ENCODE peak calls at places on chromosomes 13 and 19, in four cellular contexts. X, N, V and H are unnamed samples.
A peak's percentile ranks its signal among the peaks of the same experiment; 100 is the strongest.

GRCh38 chr13:41563501-41564001 is 106.2 kb downstream of the RGCC start:
- DNase-seq in X (no peak), N (no peak), V (no peak), H (no peak)

GRCh38 chr19:41888926-41889325 is 5.9 kb downstream of the ARHGEF1 start:
- DNase-seq in X (no peak), N (no peak), V (no peak), H (peak; percentile 45)

GRCh38 chr13:113044431-113045114 is 61.0 kb upstream of the F7 start:
- DNase-seq in X (no peak), N (no peak), V (no peak), H (no peak)

GRCh38 chr13:77330009-77330471 is 3.1 kb upstream of the MYCBP2 start:
- DNase-seq in X (no peak), N (no peak), V (no peak), H (no peak)

GRCh38 chr13:61151062-61151461 is 264.6 kb downstream of the PCDH20 start:
- DNase-seq in X (no peak), N (no peak), V (no peak), H (no peak)

GRCh38 chr13:40666905-40667621 is 622 bp upstream of the FOXO1 start:
- DNase-seq in X (peak; percentile 71), N (peak; percentile 24), V (peak; percentile 48), H (peak; percentile 70)

GRCh38 chr19:55197531-55197930 is 11.8 kb downstream of the PTPRH start:
- DNase-seq in X (no peak), N (no peak), V (no peak), H (no peak)

GRCh38 chr13:97889803-97890202 is 63.7 kb upstream of the IPO5 start:
- DNase-seq in X (no peak), N (peak; percentile 79), V (no peak), H (no peak)

GRCh38 chr19:46495789-46496099 is at the start of gene PNMA8B:
- DNase-seq in X (peak; percentile 85), N (no peak), V (no peak), H (peak; percentile 89)

GRCh38 chr19:36013280-36014028 is 559 bp downstream of the ALKBH6 start:
- DNase-seq in X (peak; percentile 44), N (no peak), V (no peak), H (no peak)

GRCh38 chr19:11781295-11782057 is 14.7 kb downstream of the ZNF441 start:
- DNase-seq in X (no peak), N (no peak), V (no peak), H (no peak)

GRCh38 chr19:40363128-40363527 is 14.6 kb downstream of the PLD3 start:
- DNase-seq in X (no peak), N (no peak), V (no peak), H (no peak)

GRCh38 chr19:38287604-38288003 is 16.4 kb upstream of the C19orf33 start:
- DNase-seq in X (no peak), N (no peak), V (no peak), H (no peak)

GRCh38 chr13:36432106-36432544 is at the start of gene CCNA1:
- DNase-seq in X (peak; percentile 52), N (no peak), V (peak; percentile 25), H (no peak)

GRCh38 chr13:27960362-27961226 is 8.5 kb downstream of the CDX2 start:
- DNase-seq in X (no peak), N (no peak), V (peak; percentile 81), H (peak; percentile 93)

GRCh38 chr13:105961438-105961837 is 574.0 kb downstream of the EFNB2 start:
- DNase-seq in X (no peak), N (no peak), V (no peak), H (no peak)

GRCh38 chr19:55638864-55639359 is 1.9 kb upstream of the ZNF580 start:
- DNase-seq in X (peak; percentile 48), N (no peak), V (no peak), H (no peak)

GRCh38 chr19:17681505-17682125 is 6.5 kb downstream of the UNC13A start:
- DNase-seq in X (peak; percentile 67), N (no peak), V (no peak), H (peak; percentile 87)

GRCh38 chr19:18465214-18465963 is 27.5 kb upstream of the ISYNA1 start:
- DNase-seq in X (peak; percentile 53), N (no peak), V (no peak), H (no peak)

GRCh38 chr13:112859817-112860190 is 109.2 kb upstream of the MCF2L start:
- DNase-seq in X (no peak), N (no peak), V (no peak), H (peak; percentile 20)

GRCh38 chr19:28283592-28283991 is 929.4 kb downstream of the UQCRFS1 start:
- DNase-seq in X (no peak), N (no peak), V (no peak), H (no peak)

GRCh38 chr13:80363890-80364503 is 23.1 kb upstream of the SPRY2 start:
- DNase-seq in X (no peak), N (no peak), V (no peak), H (no peak)

GRCh38 chr13:30826911-30827577 is 79.0 kb upstream of the MEDAG start:
- DNase-seq in X (no peak), N (no peak), V (no peak), H (no peak)

GRCh38 chr13:32530841-32531253 is 7.7 kb downstream of the N4BP2L2 start:
- DNase-seq in X (no peak), N (no peak), V (no peak), H (no peak)

GRCh38 chr19:18879579-18880373 is 16.2 kb downstream of the CERS1 start:
- DNase-seq in X (peak; percentile 24), N (no peak), V (peak; percentile 71), H (no peak)

GRCh38 chr19:29927944-29928669 is 13.9 kb upstream of the URI1 start:
- DNase-seq in X (no peak), N (no peak), V (no peak), H (no peak)

GRCh38 chr19:27843861-27844260 is 1369.1 kb downstream of the UQCRFS1 start:
- DNase-seq in X (no peak), N (no peak), V (no peak), H (no peak)

GRCh38 chr13:19185865-19186645 is 4.4 kb upstream of the TUBA3C start:
- DNase-seq in X (no peak), N (no peak), V (no peak), H (no peak)

GRCh38 chr19:16041571-16042386 is 34.5 kb upstream of the TPM4 start:
- DNase-seq in X (peak; percentile 90), N (peak; percentile 66), V (peak; percentile 87), H (peak; percentile 89)

GRCh38 chr13:65868106-65868505 is 1362.0 kb downstream of the PCDH9 start:
- DNase-seq in X (no peak), N (no peak), V (no peak), H (no peak)
- TF ChIP-seq EP300 in X (no peak), N (no peak), V (no peak), H (no peak)

DNA sequence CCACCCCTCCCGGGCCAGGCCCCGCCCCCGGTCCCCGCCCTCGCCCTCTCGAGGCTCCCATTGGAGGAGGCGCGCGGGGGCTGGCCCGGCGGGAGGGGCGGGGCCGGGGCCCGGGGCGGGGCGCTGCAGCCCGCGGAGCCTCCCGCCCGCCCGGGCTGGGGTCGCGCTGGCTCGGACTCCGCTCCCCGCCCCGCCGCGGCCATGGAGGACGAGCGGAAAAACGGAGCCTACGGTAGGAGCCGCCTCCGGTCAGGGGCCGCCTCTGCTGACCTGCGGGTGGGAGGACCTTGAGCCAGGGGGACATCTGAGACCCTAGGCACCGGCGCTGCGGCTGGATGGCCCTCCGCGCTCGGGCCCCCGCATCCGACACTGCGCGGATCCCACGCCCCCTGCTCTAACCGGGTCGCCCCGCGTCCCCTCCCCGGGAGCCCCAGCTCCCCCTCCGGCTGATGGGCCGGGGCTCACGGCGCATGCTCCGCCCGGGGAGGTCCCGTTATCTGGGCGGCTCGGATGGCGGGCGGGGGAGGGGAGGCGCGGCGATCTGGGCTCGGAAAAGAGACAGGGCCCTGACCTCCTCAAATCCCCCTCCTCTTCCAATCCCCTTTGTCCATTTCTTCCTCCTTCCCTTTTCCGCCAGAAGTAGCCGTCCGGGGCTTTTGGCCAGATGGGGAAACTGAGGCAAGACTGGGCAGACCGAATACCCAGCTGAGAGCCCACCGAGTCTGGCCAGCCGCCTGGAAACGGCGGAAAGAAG is 15.4 kb upstream of the AP1M2 start:
- DNase-seq in X (peak; percentile 86), N (peak; percentile 82), V (peak; percentile 90), H (peak; percentile 98)
- TF ChIP-seq POLR2A in X (peak; percentile 33), N (peak; percentile 79), V (no peak), H (peak; percentile 31)

GRCh38 chr19:31127132-31127967 is 221.9 kb downstream of the TSHZ3 start:
- DNase-seq in X (peak; percentile 53), N (no peak), V (no peak), H (no peak)
- H3K4me3 ChIP-seq in X (no peak overlapping the region), N (no peak overlapping the region), V (no peak overlapping the region), H (no peak overlapping the region)

DNA sequence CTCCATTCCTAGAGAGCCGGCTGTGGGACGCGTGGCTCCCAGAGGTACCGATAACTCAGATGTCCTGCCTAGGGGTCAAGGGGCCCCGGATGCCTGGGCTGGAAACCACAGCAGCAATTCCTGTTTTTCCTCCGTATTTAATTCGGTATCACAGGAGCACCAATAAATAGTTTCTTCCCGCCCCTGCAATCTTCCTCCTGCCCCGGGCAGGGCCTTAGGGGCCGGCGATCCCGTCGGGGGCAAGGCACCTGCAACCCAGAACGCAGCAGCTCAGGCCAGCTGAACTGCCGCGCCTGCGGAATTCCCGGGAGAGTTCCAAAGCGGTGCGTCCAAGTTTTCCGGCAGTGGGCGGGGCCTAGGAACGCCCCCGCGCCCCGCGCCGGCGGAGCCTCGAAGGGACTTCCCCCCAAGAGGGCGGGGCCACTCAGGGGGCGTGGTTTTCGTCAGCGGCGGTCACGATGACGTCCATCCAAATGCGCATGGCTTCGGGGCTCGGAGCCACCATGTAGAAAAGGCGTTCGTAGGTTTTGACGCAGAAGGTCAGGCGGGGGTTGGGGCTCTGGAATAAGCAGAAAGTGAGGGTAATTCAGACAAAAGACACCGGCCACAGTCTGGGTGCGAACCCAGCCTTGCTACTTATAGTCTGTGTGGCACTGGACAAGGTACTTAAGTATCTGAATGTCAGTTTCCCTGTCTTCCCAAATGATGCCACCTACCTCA is 9.7 kb upstream of the LYPD3 start:
- DNase-seq in X (peak; percentile 99), N (peak; percentile 91), V (peak; percentile 96), H (peak; percentile 97)
- TF ChIP-seq EP300 in X (peak; percentile 57), N (peak; percentile 100), V (peak; percentile 22), H (no peak)

GRCh38 chr19:45079063-45079910 is at the start of gene GEMIN7:
- DNase-seq in X (peak; percentile 81), N (peak; percentile 53), V (peak; percentile 84), H (peak; percentile 82)
- TF ChIP-seq POLR2A in X (peak; percentile 44), N (peak; percentile 32), V (no peak), H (no peak)

DNA sequence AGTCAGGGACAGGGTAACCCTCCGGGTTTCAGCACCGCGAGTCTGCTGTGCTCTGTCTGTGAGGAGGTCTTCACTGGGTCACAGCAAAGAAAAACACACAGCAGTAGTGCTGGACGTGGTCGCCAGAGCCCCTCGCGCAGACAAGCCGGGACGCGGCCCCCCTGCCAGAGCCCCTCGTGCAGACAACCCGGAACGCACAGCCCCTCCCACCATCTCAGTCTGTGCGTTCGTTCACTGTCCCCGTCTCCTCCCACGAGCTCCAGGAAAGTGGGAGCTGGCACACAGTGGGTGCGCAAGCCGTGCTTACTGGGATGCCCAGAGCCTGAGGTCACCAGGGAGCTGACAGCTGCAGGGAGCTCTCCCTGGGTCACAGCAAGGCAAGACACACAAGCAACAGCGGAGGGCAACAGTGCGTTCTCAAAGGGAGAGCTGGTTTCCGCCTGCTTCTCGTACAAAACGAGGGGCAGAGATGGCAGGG is 3.2 kb upstream of the PLPP2 start:
- DNase-seq in X (no peak), N (no peak), V (peak; percentile 25), H (no peak)
- H3K4me3 ChIP-seq in X (peak overlapping the region; percentile 29), N (no peak overlapping the region), V (peak overlapping the region; percentile 40), H (no peak overlapping the region)